ENCODE peak calls at places on chromosomes 11 and 22, in nine cellular contexts. One of them, this sample, is unnamed.

GRCh38 chr11:65251476-65251875 is 10.3 kb upstream of the POLA2 start:
- DNase-seq in AG09319: no peak
- DNase-seq in activated CD8-positive, alpha-beta T cell treated with anti-CD3 and anti-CD28 coated beads for 36 hours: no peak
- DNase-seq in choroid plexus epithelial cell: peak; percentile 67
- DNase-seq in spleen: no peak
- DNase-seq in bronchial epithelial cell: no peak
- DNase-seq in fibroblast of pulmonary artery: no peak
- DNase-seq in Calu3: no peak
- DNase-seq in A549: no peak
- DNase-seq in this sample: peak; percentile 19

GRCh38 chr22:49519117-49519737 is 308.4 kb downstream of the BRD1 start:
- DNase-seq in AG09319: no peak
- DNase-seq in activated CD8-positive, alpha-beta T cell treated with anti-CD3 and anti-CD28 coated beads for 36 hours: no peak
- DNase-seq in choroid plexus epithelial cell: no peak
- DNase-seq in spleen: no peak
- DNase-seq in bronchial epithelial cell: no peak
- DNase-seq in fibroblast of pulmonary artery: no peak
- DNase-seq in Calu3: no peak
- DNase-seq in A549: no peak
- DNase-seq in this sample: no peak

GRCh38 chr11:76653674-76654309 is 16.8 kb downstream of the LRRC32 start:
- DNase-seq in AG09319: peak; percentile 71
- DNase-seq in activated CD8-positive, alpha-beta T cell treated with anti-CD3 and anti-CD28 coated beads for 36 hours: no peak
- DNase-seq in choroid plexus epithelial cell: peak; percentile 81
- DNase-seq in spleen: no peak
- DNase-seq in bronchial epithelial cell: no peak
- DNase-seq in fibroblast of pulmonary artery: peak; percentile 92
- DNase-seq in Calu3: no peak
- DNase-seq in A549: no peak
- DNase-seq in this sample: no peak

GRCh38 chr11:127651175-127651887 is 650.8 kb upstream of the KIRREL3 start:
- DNase-seq in AG09319: no peak
- DNase-seq in activated CD8-positive, alpha-beta T cell treated with anti-CD3 and anti-CD28 coated beads for 36 hours: no peak
- DNase-seq in choroid plexus epithelial cell: peak; percentile 18
- DNase-seq in spleen: no peak
- DNase-seq in bronchial epithelial cell: peak; percentile 1
- DNase-seq in fibroblast of pulmonary artery: peak; percentile 39
- DNase-seq in Calu3: no peak
- DNase-seq in A549: no peak
- DNase-seq in this sample: peak; percentile 80

GRCh38 chr22:26168934-26169311 is 339 bp upstream of the SEZ6L start:
- DNase-seq in AG09319: no peak
- DNase-seq in activated CD8-positive, alpha-beta T cell treated with anti-CD3 and anti-CD28 coated beads for 36 hours: no peak
- DNase-seq in choroid plexus epithelial cell: no peak
- DNase-seq in spleen: no peak
- DNase-seq in bronchial epithelial cell: no peak
- DNase-seq in fibroblast of pulmonary artery: no peak
- DNase-seq in Calu3: no peak
- DNase-seq in A549: no peak
- DNase-seq in this sample: no peak

GRCh38 chr11:47768090-47768620 is 1.0 kb upstream of the FNBP4 start:
- DNase-seq in AG09319: peak; percentile 47
- DNase-seq in activated CD8-positive, alpha-beta T cell treated with anti-CD3 and anti-CD28 coated beads for 36 hours: peak; percentile 45
- DNase-seq in choroid plexus epithelial cell: peak; percentile 83
- DNase-seq in spleen: peak; percentile 81
- DNase-seq in bronchial epithelial cell: peak; percentile 71
- DNase-seq in fibroblast of pulmonary artery: peak; percentile 86
- DNase-seq in Calu3: peak; percentile 52
- DNase-seq in A549: peak; percentile 66
- DNase-seq in this sample: peak; percentile 6

GRCh38 chr11:70799386-70799785 is 401.1 kb downstream of the CTTN start:
- DNase-seq in AG09319: no peak
- DNase-seq in activated CD8-positive, alpha-beta T cell treated with anti-CD3 and anti-CD28 coated beads for 36 hours: no peak
- DNase-seq in choroid plexus epithelial cell: peak; percentile 14
- DNase-seq in spleen: no peak
- DNase-seq in bronchial epithelial cell: no peak
- DNase-seq in fibroblast of pulmonary artery: no peak
- DNase-seq in Calu3: no peak
- DNase-seq in A549: no peak
- DNase-seq in this sample: peak; percentile 16

GRCh38 chr11:112795142-112795815 is 165.9 kb upstream of the NCAM1 start:
- DNase-seq in AG09319: no peak
- DNase-seq in activated CD8-positive, alpha-beta T cell treated with anti-CD3 and anti-CD28 coated beads for 36 hours: peak; percentile 41
- DNase-seq in choroid plexus epithelial cell: peak; percentile 60
- DNase-seq in spleen: no peak
- DNase-seq in bronchial epithelial cell: peak; percentile 42
- DNase-seq in fibroblast of pulmonary artery: peak; percentile 69
- DNase-seq in Calu3: peak; percentile 70
- DNase-seq in A549: peak; percentile 57
- DNase-seq in this sample: peak; percentile 70

GRCh38 chr11:95768521-95768920 is 21.1 kb downstream of the FAM76B start:
- DNase-seq in AG09319: no peak
- DNase-seq in activated CD8-positive, alpha-beta T cell treated with anti-CD3 and anti-CD28 coated beads for 36 hours: no peak
- DNase-seq in choroid plexus epithelial cell: peak; percentile 39
- DNase-seq in spleen: no peak
- DNase-seq in bronchial epithelial cell: no peak
- DNase-seq in fibroblast of pulmonary artery: no peak
- DNase-seq in Calu3: no peak
- DNase-seq in A549: no peak
- DNase-seq in this sample: no peak

GRCh38 chr11:33778682-33779081 is 4.4 kb upstream of the FBXO3 start:
- DNase-seq in AG09319: peak; percentile 19
- DNase-seq in activated CD8-positive, alpha-beta T cell treated with anti-CD3 and anti-CD28 coated beads for 36 hours: no peak
- DNase-seq in choroid plexus epithelial cell: peak; percentile 82
- DNase-seq in spleen: no peak
- DNase-seq in bronchial epithelial cell: no peak
- DNase-seq in fibroblast of pulmonary artery: peak; percentile 69
- DNase-seq in Calu3: no peak
- DNase-seq in A549: no peak
- DNase-seq in this sample: no peak

GRCh38 chr11:66907751-66908173 is 50.4 kb downstream of the PC start:
- DNase-seq in AG09319: no peak
- DNase-seq in activated CD8-positive, alpha-beta T cell treated with anti-CD3 and anti-CD28 coated beads for 36 hours: no peak
- DNase-seq in choroid plexus epithelial cell: peak; percentile 60
- DNase-seq in spleen: no peak
- DNase-seq in bronchial epithelial cell: no peak
- DNase-seq in fibroblast of pulmonary artery: no peak
- DNase-seq in Calu3: no peak
- DNase-seq in A549: no peak
- DNase-seq in this sample: no peak

GRCh38 chr11:75276696-75277095 is 36.1 kb downstream of the TPBGL start:
- DNase-seq in AG09319: no peak
- DNase-seq in activated CD8-positive, alpha-beta T cell treated with anti-CD3 and anti-CD28 coated beads for 36 hours: peak; percentile 1
- DNase-seq in choroid plexus epithelial cell: no peak
- DNase-seq in spleen: peak; percentile 47
- DNase-seq in bronchial epithelial cell: no peak
- DNase-seq in fibroblast of pulmonary artery: no peak
- DNase-seq in Calu3: no peak
- DNase-seq in A549: no peak
- DNase-seq in this sample: no peak

GRCh38 chr22:44586337-44586990 is 88.4 kb upstream of the RTL6 start:
- DNase-seq in AG09319: no peak
- DNase-seq in activated CD8-positive, alpha-beta T cell treated with anti-CD3 and anti-CD28 coated beads for 36 hours: no peak
- DNase-seq in choroid plexus epithelial cell: no peak
- DNase-seq in spleen: peak; percentile 69
- DNase-seq in bronchial epithelial cell: no peak
- DNase-seq in fibroblast of pulmonary artery: no peak
- DNase-seq in Calu3: no peak
- DNase-seq in A549: no peak
- DNase-seq in this sample: peak; percentile 5

GRCh38 chr11:18700375-18700774 is 1.8 kb downstream of the TMEM86A start:
- DNase-seq in AG09319: no peak
- DNase-seq in activated CD8-positive, alpha-beta T cell treated with anti-CD3 and anti-CD28 coated beads for 36 hours: no peak
- DNase-seq in choroid plexus epithelial cell: peak; percentile 69
- DNase-seq in spleen: no peak
- DNase-seq in bronchial epithelial cell: peak; percentile 25
- DNase-seq in fibroblast of pulmonary artery: no peak
- DNase-seq in Calu3: peak; percentile 51
- DNase-seq in A549: no peak
- DNase-seq in this sample: peak; percentile 33

GRCh38 chr11:78140392-78141077 is 1.1 kb upstream of the ALG8 start:
- DNase-seq in AG09319: no peak
- DNase-seq in activated CD8-positive, alpha-beta T cell treated with anti-CD3 and anti-CD28 coated beads for 36 hours: peak; percentile 22
- DNase-seq in choroid plexus epithelial cell: no peak
- DNase-seq in spleen: no peak
- DNase-seq in bronchial epithelial cell: no peak
- DNase-seq in fibroblast of pulmonary artery: no peak
- DNase-seq in Calu3: no peak
- DNase-seq in A549: no peak
- DNase-seq in this sample: no peak

GRCh38 chr22:49026476-49027121 is 801.1 kb downstream of the BRD1 start:
- DNase-seq in AG09319: no peak
- DNase-seq in activated CD8-positive, alpha-beta T cell treated with anti-CD3 and anti-CD28 coated beads for 36 hours: peak; percentile 10
- DNase-seq in choroid plexus epithelial cell: no peak
- DNase-seq in spleen: peak; percentile 42
- DNase-seq in bronchial epithelial cell: no peak
- DNase-seq in fibroblast of pulmonary artery: no peak
- DNase-seq in Calu3: no peak
- DNase-seq in A549: peak; percentile 6
- DNase-seq in this sample: no peak

GRCh38 chr11:124600924-124601323 is 10.3 kb upstream of the PANX3 start:
- DNase-seq in AG09319: no peak
- DNase-seq in activated CD8-positive, alpha-beta T cell treated with anti-CD3 and anti-CD28 coated beads for 36 hours: no peak
- DNase-seq in choroid plexus epithelial cell: no peak
- DNase-seq in spleen: no peak
- DNase-seq in bronchial epithelial cell: no peak
- DNase-seq in fibroblast of pulmonary artery: no peak
- DNase-seq in Calu3: no peak
- DNase-seq in A549: no peak
- DNase-seq in this sample: no peak

GRCh38 chr11:86919557-86920210 is 35.5 kb downstream of the FZD4 start:
- DNase-seq in AG09319: no peak
- DNase-seq in activated CD8-positive, alpha-beta T cell treated with anti-CD3 and anti-CD28 coated beads for 36 hours: peak; percentile 3
- DNase-seq in choroid plexus epithelial cell: peak; percentile 91
- DNase-seq in spleen: no peak
- DNase-seq in bronchial epithelial cell: peak; percentile 67
- DNase-seq in fibroblast of pulmonary artery: peak; percentile 89
- DNase-seq in Calu3: no peak
- DNase-seq in A549: peak; percentile 57
- DNase-seq in this sample: peak; percentile 88
- TF ChIP-seq CTCF in AG09319: peak; percentile 72
- TF ChIP-seq CTCF in activated CD8-positive, alpha-beta T cell treated with anti-CD3 and anti-CD28 coated beads for 36 hours: peak; percentile 24
- TF ChIP-seq CTCF in choroid plexus epithelial cell: peak; percentile 81
- TF ChIP-seq CTCF in spleen: peak; percentile 46
- TF ChIP-seq CTCF in bronchial epithelial cell: peak; percentile 64
- TF ChIP-seq CTCF in fibroblast of pulmonary artery: peak; percentile 79
- TF ChIP-seq CTCF in Calu3: peak; percentile 37
- TF ChIP-seq CTCF in A549: peak; percentile 87
- TF ChIP-seq CTCF in this sample: peak; percentile 94

GRCh38 chr11:3051435-3052108 is 5.7 kb downstream of the CARS1 start:
- DNase-seq in AG09319: no peak
- DNase-seq in activated CD8-positive, alpha-beta T cell treated with anti-CD3 and anti-CD28 coated beads for 36 hours: no peak
- DNase-seq in choroid plexus epithelial cell: peak; percentile 37
- DNase-seq in spleen: peak; percentile 29
- DNase-seq in bronchial epithelial cell: no peak
- DNase-seq in fibroblast of pulmonary artery: no peak
- DNase-seq in Calu3: no peak
- DNase-seq in A549: no peak
- DNase-seq in this sample: no peak
- TF ChIP-seq CTCF in AG09319: peak; percentile 9
- TF ChIP-seq CTCF in activated CD8-positive, alpha-beta T cell treated with anti-CD3 and anti-CD28 coated beads for 36 hours: no peak
- TF ChIP-seq CTCF in choroid plexus epithelial cell: peak; percentile 55
- TF ChIP-seq CTCF in spleen: no peak
- TF ChIP-seq CTCF in bronchial epithelial cell: no peak
- TF ChIP-seq CTCF in fibroblast of pulmonary artery: peak; percentile 6
- TF ChIP-seq CTCF in Calu3: no peak
- TF ChIP-seq CTCF in A549: no peak
- TF ChIP-seq CTCF in this sample: peak; percentile 30

DNA sequence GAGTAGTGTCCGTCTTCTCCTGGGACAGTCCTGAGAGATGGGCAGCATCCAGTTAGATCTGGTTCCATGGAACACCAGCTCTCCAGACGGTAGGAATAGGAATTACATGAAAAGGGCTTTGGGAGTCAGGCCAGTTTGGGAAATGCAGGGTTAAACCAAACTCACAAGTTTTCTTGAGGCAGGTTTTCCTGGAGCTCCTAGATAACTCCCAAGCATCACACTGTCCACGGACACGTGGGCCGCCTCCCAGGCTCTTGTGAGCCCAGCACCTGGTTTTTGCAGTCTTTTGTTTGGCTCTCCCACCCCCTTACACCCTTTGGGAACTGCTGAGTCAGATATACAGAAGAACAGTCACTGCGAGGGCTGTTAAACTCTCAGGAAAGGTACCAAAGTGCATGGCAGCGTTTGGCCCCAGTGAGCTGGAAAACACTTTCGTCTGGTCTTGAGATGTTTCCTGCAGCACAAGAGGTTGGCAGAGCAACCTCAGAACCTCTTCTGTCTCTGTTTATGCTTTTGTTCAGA is 90.0 kb downstream of the BCR start:
- DNase-seq in AG09319: no peak
- DNase-seq in activated CD8-positive, alpha-beta T cell treated with anti-CD3 and anti-CD28 coated beads for 36 hours: no peak
- DNase-seq in choroid plexus epithelial cell: peak; percentile 24
- DNase-seq in spleen: no peak
- DNase-seq in bronchial epithelial cell: no peak
- DNase-seq in fibroblast of pulmonary artery: peak; percentile 6
- DNase-seq in Calu3: no peak
- DNase-seq in A549: no peak
- DNase-seq in this sample: no peak
- TF ChIP-seq CTCF in AG09319: no peak
- TF ChIP-seq CTCF in activated CD8-positive, alpha-beta T cell treated with anti-CD3 and anti-CD28 coated beads for 36 hours: no peak
- TF ChIP-seq CTCF in choroid plexus epithelial cell: peak; percentile 53
- TF ChIP-seq CTCF in spleen: no peak
- TF ChIP-seq CTCF in bronchial epithelial cell: no peak
- TF ChIP-seq CTCF in fibroblast of pulmonary artery: peak; percentile 18
- TF ChIP-seq CTCF in Calu3: no peak
- TF ChIP-seq CTCF in A549: no peak
- TF ChIP-seq CTCF in this sample: no peak

GRCh38 chr11:90148900-90149299 is 14.4 kb downstream of the NAALAD2 start:
- DNase-seq in AG09319: no peak
- DNase-seq in activated CD8-positive, alpha-beta T cell treated with anti-CD3 and anti-CD28 coated beads for 36 hours: no peak
- DNase-seq in choroid plexus epithelial cell: peak; percentile 30
- DNase-seq in spleen: no peak
- DNase-seq in bronchial epithelial cell: no peak
- DNase-seq in fibroblast of pulmonary artery: peak; percentile 8
- DNase-seq in Calu3: no peak
- DNase-seq in A549: no peak
- DNase-seq in this sample: peak; percentile 16
- TF ChIP-seq CTCF in AG09319: no peak
- TF ChIP-seq CTCF in activated CD8-positive, alpha-beta T cell treated with anti-CD3 and anti-CD28 coated beads for 36 hours: peak; percentile 11
- TF ChIP-seq CTCF in choroid plexus epithelial cell: peak; percentile 32
- TF ChIP-seq CTCF in spleen: no peak
- TF ChIP-seq CTCF in bronchial epithelial cell: no peak
- TF ChIP-seq CTCF in fibroblast of pulmonary artery: peak; percentile 18
- TF ChIP-seq CTCF in Calu3: no peak
- TF ChIP-seq CTCF in A549: no peak
- TF ChIP-seq CTCF in this sample: peak; percentile 45

This sample was measured in PC-3.